ENCODE peak calls at places on chromosomes 5 and 9, in six cellular contexts. J is cardiac fibroblast, Y is D721Med, K is H9, B is Calu3, P is choroid plexus epithelial cell. X is an unnamed sample.
A peak's percentile ranks its signal among the peaks of the same experiment; 100 is the strongest.

GRCh38 chr5:32836176-32836575 is 125.1 kb downstream of the NPR3 start:
- DNase-seq in Y (no peak), K (no peak), B (no peak), P (no peak), J (peak; percentile 32), X (no peak)

GRCh38 chr9:108271646-108272349 is 584.0 kb downstream of the ACTL7B start:
- DNase-seq in J (peak; percentile 68), Y (peak; percentile 17), B (peak; percentile 34), K (peak; percentile 32), P (peak; percentile 87), X (no peak)

GRCh38 chr5:134053840-134054338 is 49.1 kb upstream of the VDAC1 start:
- DNase-seq in K (no peak), Y (no peak), J (peak; percentile 76), B (peak; percentile 68), P (no peak), X (no peak)

GRCh38 chr9:10612649-10613398 is at the start of gene PTPRD:
- DNase-seq in Y (peak; percentile 14), B (peak; percentile 19), P (peak; percentile 46), J (peak; percentile 27), K (peak; percentile 71), X (no peak)

GRCh38 chr9:34628656-34629491 is at the start of gene ARID3C:
- DNase-seq in B (no peak), J (no peak), Y (no peak), P (no peak), K (peak; percentile 47), X (peak; percentile 33)

GRCh38 chr9:97857603-97858392 is 4.8 kb downstream of the FOXE1 start:
- DNase-seq in P (no peak), B (no peak), J (no peak), Y (no peak), K (no peak), X (no peak)

GRCh38 chr5:54274944-54275343 is 35.4 kb downstream of the ARL15 start:
- DNase-seq in K (no peak), Y (no peak), J (no peak), P (no peak), B (no peak), X (no peak)

GRCh38 chr5:81427566-81427965 is 33.6 kb upstream of the ACOT12 start:
- DNase-seq in J (no peak), K (no peak), P (no peak), B (no peak), Y (no peak), X (no peak)

GRCh38 chr5:163658702-163659567 is 153.5 kb downstream of the MAT2B start:
- DNase-seq in K (no peak), J (no peak), P (peak; percentile 3), Y (no peak), B (no peak), X (no peak)

GRCh38 chr5:170444181-170444580 is 55.0 kb upstream of the KCNMB1 start:
- DNase-seq in K (no peak), Y (no peak), B (no peak), J (no peak), P (no peak), X (no peak)

GRCh38 chr9:119839888-119840287 is 470.7 kb upstream of the BRINP1 start:
- DNase-seq in K (no peak), P (no peak), B (no peak), J (no peak), Y (no peak), X (no peak)

GRCh38 chr5:75167345-75167744 is 69.3 kb downstream of the ANKRD31 start:
- DNase-seq in P (peak; percentile 12), B (no peak), Y (no peak), K (peak; percentile 36), J (peak; percentile 10), X (no peak)

GRCh38 chr9:134215709-134216448 is 51.5 kb upstream of the RNU6ATAC start:
- DNase-seq in J (peak; percentile 61), P (peak; percentile 52), Y (no peak), K (no peak), B (no peak), X (no peak)

GRCh38 chr5:54553659-54554207 is 36.2 kb downstream of the SNX18 start:
- DNase-seq in P (no peak), B (no peak), J (no peak), Y (no peak), K (no peak), X (no peak)

GRCh38 chr9:73347720-73348119 is 196.1 kb downstream of the ANXA1 start:
- DNase-seq in P (no peak), B (peak; percentile 2), J (no peak), Y (no peak), K (no peak), X (no peak)

GRCh38 chr5:142109356-142110045 is 922 bp downstream of the NDFIP1 start:
- DNase-seq in P (peak; percentile 41), Y (no peak), K (no peak), J (peak; percentile 39), B (no peak), X (no peak)

GRCh38 chr9:22817181-22817580 is 370.6 kb downstream of the DMRTA1 start:
- DNase-seq in Y (no peak), P (peak; percentile 4), B (no peak), J (peak; percentile 33), K (no peak), X (no peak)

GRCh38 chr5:72290356-72291133 is 29.5 kb downstream of the MRPS27 start:
- DNase-seq in Y (no peak), P (peak; percentile 74), B (no peak), K (no peak), J (peak; percentile 28), X (no peak)

GRCh38 chr5:118692811-118693342 is 295.5 kb downstream of the DTWD2 start:
- DNase-seq in J (no peak), B (no peak), K (peak; percentile 52), Y (no peak), P (no peak), X (no peak)

GRCh38 chr5:171705830-171706229 is 79.8 kb upstream of the SMIM23 start:
- DNase-seq in P (no peak), B (no peak), K (peak; percentile 13), Y (no peak), J (no peak), X (no peak)

GRCh38 chr5:159510282-159510681 is 180.0 kb upstream of the IL12B start:
- DNase-seq in Y (no peak), B (peak; percentile 14), J (no peak), P (peak; percentile 95), K (peak; percentile 93), X (no peak)

GRCh38 chr9:110031511-110032173 is 176.3 kb downstream of the C9orf152 start:
- DNase-seq in P (peak; percentile 92), J (peak; percentile 95), K (no peak), B (no peak), Y (no peak), X (no peak)

GRCh38 chr9:113708821-113709713 is 167.0 kb upstream of the ZNF618 start:
- DNase-seq in P (no peak), B (no peak), Y (no peak), K (peak; percentile 38), J (no peak), X (no peak)

GRCh38 chr5:36066540-36067210 is at the start of gene UGT3A2:
- DNase-seq in K (peak; percentile 96), B (no peak), Y (no peak), J (no peak), P (no peak), X (no peak)

GRCh38 chr5:127311349-127311748 is 20.8 kb downstream of the MEGF10 start:
- DNase-seq in P (peak; percentile 43), K (no peak), Y (no peak), B (no peak), J (no peak), X (no peak)

GRCh38 chr5:141359790-141360426 is at the start of gene PCDHGB2:
- DNase-seq in Y (no peak), J (peak; percentile 70), P (peak; percentile 40), K (peak; percentile 50), B (no peak), X (no peak)

GRCh38 chr9:126225611-126226609 is 100.7 kb upstream of the MVB12B start:
- DNase-seq in Y (no peak), J (no peak), K (peak; percentile 27), B (no peak), P (no peak), X (no peak)

GRCh38 chr9:137067860-137068538 is 2.4 kb downstream of the SAPCD2 start:
- DNase-seq in K (peak; percentile 92), P (peak; percentile 83), B (peak; percentile 86), J (peak; percentile 79), Y (no peak), X (peak; percentile 76)

GRCh38 chr9:127919253-127919815 is 2.5 kb upstream of the ST6GALNAC4 start:
- DNase-seq in P (peak; percentile 98), J (peak; percentile 100), Y (no peak), B (peak; percentile 81), K (no peak), X (no peak)

GRCh38 chr5:34923694-34924461 is 5.5 kb upstream of the DNAJC21 start:
- DNase-seq in P (peak; percentile 91), J (peak; percentile 87), Y (no peak), B (peak; percentile 44), K (no peak), X (no peak)

DNA sequence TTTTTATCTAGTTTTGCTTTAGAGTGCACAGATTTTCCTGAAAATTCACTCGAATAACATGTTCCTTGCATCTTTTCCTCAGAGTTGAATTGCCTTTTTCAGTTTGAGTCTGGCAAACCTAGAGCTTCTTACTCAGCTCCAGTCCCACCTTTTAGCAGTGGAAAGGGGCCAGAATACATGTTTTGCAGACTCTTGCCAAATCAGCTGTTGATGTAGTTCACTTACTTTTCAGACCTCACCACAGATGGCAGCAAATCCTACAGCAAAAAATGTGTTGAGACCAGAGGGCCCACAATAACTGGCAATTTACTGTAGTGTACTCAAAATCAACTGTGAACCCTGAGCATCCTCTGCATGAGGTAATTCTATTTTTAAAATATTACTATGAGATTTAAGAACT is 545.2 kb upstream of the ACO1 start:
- DNase-seq in Y (no peak), P (peak; percentile 45), B (peak; percentile 6), K (no peak), J (no peak), X (no peak)
- TF ChIP-seq CTCF in Y (peak; percentile 23), P (peak; percentile 26), B (no peak), K (peak; percentile 45), J (no peak), X (no peak)

GRCh38 chr9:129182625-129183494 is 4.8 kb upstream of the IER5L start:
- DNase-seq in Y (no peak), B (peak; percentile 63), P (peak; percentile 37), J (peak; percentile 40), K (peak; percentile 85), X (no peak)
- TF ChIP-seq CTCF in Y (no peak), B (peak; percentile 14), P (peak; percentile 52), J (peak; percentile 44), K (peak; percentile 81), X (no peak)

DNA sequence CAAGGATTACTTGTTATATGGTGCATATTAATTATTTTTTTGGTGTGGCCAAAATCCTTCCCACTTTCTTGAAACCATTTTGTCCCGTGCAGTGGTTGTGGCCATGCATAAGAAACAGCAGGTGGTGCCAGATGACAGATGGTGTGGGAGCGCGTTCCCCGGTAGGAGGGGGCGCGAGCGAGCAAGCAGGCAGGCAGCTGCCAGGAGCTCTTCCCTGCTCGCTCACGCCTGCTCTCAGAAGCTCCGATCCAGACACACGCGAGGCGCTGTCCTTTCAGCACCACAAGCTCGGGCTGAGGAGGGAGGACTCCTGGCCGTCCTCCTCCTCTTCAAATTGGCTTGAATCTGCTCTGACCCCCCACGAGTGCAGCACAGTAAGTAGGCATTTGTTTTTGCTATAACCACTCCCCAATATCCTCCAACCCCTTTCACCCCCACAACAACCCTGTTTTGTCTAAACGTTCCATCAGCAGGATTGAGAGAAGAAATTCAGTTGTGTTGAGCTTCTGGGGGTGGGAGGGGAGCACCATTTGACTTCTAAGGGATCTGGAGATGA is at the start of gene NSG2:
- DNase-seq in B (peak; percentile 89), K (peak; percentile 95), P (peak; percentile 95), Y (no peak), J (peak; percentile 79), X (no peak)
- TF ChIP-seq CTCF in B (peak; percentile 84), K (peak; percentile 82), P (peak; percentile 77), Y (peak; percentile 99), J (peak; percentile 58), X (no peak)

GRCh38 chr9:69931340-69931739 is 110.7 kb downstream of the CFAP95 start:
- DNase-seq in B (no peak), P (peak; percentile 41), J (peak; percentile 39), K (peak; percentile 32), Y (no peak), X (no peak)
- TF ChIP-seq CTCF in B (peak; percentile 42), P (peak; percentile 63), J (peak; percentile 48), K (peak; percentile 79), Y (peak; percentile 39), X (no peak)

X was measured in natural killer cell.